ENCODE peak calls at places on chromosomes 3 and 15, in seven cellular contexts. R is uterus; Q is pancreas; B is stimulated activated CD4-positive, alpha-beta T cell treated with anti-CD3 and anti-CD28 coated beads, TNF-alpha, amount 100 ng/mL, for 24 hours; C is lower lobe of right lung; E is MCF 10A; I is NCI-H1436. G is an unnamed sample.

GRCh38 chr3:38738630-38739395 is 77.2 kb downstream of the SCN10A start:
- DNase-seq in R (no peak), E (peak), B (no peak), I (no peak), C (no peak), Q (no peak), G (no peak)

GRCh38 chr3:38084969-38085942 is 46.2 kb downstream of the DLEC1 start:
- DNase-seq in Q (no peak), I (no peak), R (no peak), C (no peak), B (no peak), E (peak), G (no peak)

GRCh38 chr3:67357610-67358458 is 296.6 kb downstream of the SUCLG2 start:
- DNase-seq in I (peak), Q (no peak), C (no peak), R (no peak), E (peak), B (no peak), G (no peak)

GRCh38 chr3:45507820-45508317 is 86.7 kb upstream of the LIMD1 start:
- DNase-seq in R (no peak), Q (no peak), I (no peak), E (no peak), B (no peak), C (no peak), G (no peak)

GRCh38 chr3:156816091-156816793 is 9.9 kb upstream of the LEKR1 start:
- DNase-seq in I (no peak), C (peak), B (no peak), R (peak), Q (peak), E (peak), G (peak)

GRCh38 chr3:43995929-43996378 is 245.7 kb upstream of the TOPAZ1 start:
- DNase-seq in E (no peak), C (no peak), B (no peak), Q (no peak), I (no peak), R (no peak), G (no peak)

GRCh38 chr3:40741729-40742128 is 217.0 kb downstream of the ZNF621 start:
- DNase-seq in R (peak), I (no peak), E (peak), Q (no peak), C (no peak), B (no peak), G (no peak)

GRCh38 chr3:70065666-70066253 is 66.2 kb downstream of the SAMMSON start:
- DNase-seq in C (no peak), E (peak), I (no peak), B (no peak), R (no peak), Q (no peak), G (no peak)

GRCh38 chr15:66722757-66723540 is 20.9 kb downstream of the SMAD6 start:
- DNase-seq in Q (peak), C (no peak), E (no peak), R (no peak), I (no peak), B (no peak), G (no peak)

GRCh38 chr3:14587733-14588360 is 47.7 kb upstream of the GRIP2 start:
- DNase-seq in E (peak), C (no peak), I (no peak), B (no peak), Q (no peak), R (no peak), G (no peak)

GRCh38 chr3:161212892-161213291 is 8.2 kb upstream of the NMD3 start:
- DNase-seq in C (no peak), Q (no peak), B (no peak), R (no peak), E (no peak), I (no peak), G (no peak)

GRCh38 chr3:33438871-33439270 is 1.3 kb downstream of the UBP1 start:
- DNase-seq in R (no peak), E (peak), I (no peak), Q (no peak), B (no peak), C (no peak), G (no peak)

GRCh38 chr3:131995936-131996335 is 38.9 kb downstream of the CPNE4 start:
- DNase-seq in B (no peak), R (no peak), I (no peak), Q (no peak), E (no peak), C (no peak), G (no peak)

GRCh38 chr3:157533298-157533870 is 30.2 kb upstream of the VEPH1 start:
- DNase-seq in B (no peak), I (no peak), Q (no peak), C (no peak), E (peak), R (no peak), G (no peak)

GRCh38 chr3:193688845-193689714 is 96.1 kb downstream of the OPA1 start:
- DNase-seq in Q (no peak), B (no peak), I (no peak), C (no peak), E (no peak), R (no peak), G (no peak)

GRCh38 chr15:67173786-67174185 is 80.7 kb downstream of the AAGAB start:
- DNase-seq in C (no peak), R (no peak), E (no peak), Q (no peak), B (no peak), I (no peak), G (no peak)

GRCh38 chr15:93052090-93052892 is 36.7 kb downstream of the RGMA start:
- DNase-seq in R (no peak), Q (no peak), I (no peak), C (no peak), B (no peak), E (no peak), G (no peak)

GRCh38 chr3:197302696-197303341 is 4.4 kb upstream of the DLG1 start:
- DNase-seq in B (no peak), Q (no peak), E (no peak), C (no peak), R (no peak), I (no peak), G (no peak)

GRCh38 chr3:76097588-76097975 is 312.2 kb upstream of the ZNF717 start:
- DNase-seq in R (no peak), E (no peak), I (no peak), C (no peak), Q (no peak), B (no peak), G (no peak)

GRCh38 chr3:49553320-49553689 is 972 bp upstream of the BSN start:
- DNase-seq in B (no peak), I (no peak), E (peak), R (no peak), C (no peak), Q (no peak), G (no peak)

GRCh38 chr15:80367094-80367493 is 37.1 kb upstream of the ARNT2 start:
- DNase-seq in Q (no peak), I (no peak), B (no peak), R (no peak), E (peak), C (no peak), G (no peak)

GRCh38 chr3:177333535-177334495 is 136.5 kb upstream of the TBL1XR1 start:
- DNase-seq in R (no peak), C (peak), I (no peak), Q (no peak), E (no peak), B (no peak), G (no peak)

GRCh38 chr15:31025996-31026395 is 34.6 kb upstream of the MTMR10 start:
- DNase-seq in I (no peak), R (no peak), Q (no peak), C (no peak), B (no peak), E (no peak), G (no peak)

GRCh38 chr3:31116651-31117050 is 222.2 kb upstream of the GADL1 start:
- DNase-seq in I (no peak), C (no peak), B (no peak), Q (no peak), R (no peak), E (no peak), G (no peak)

GRCh38 chr3:128307029-128307633 is 153.8 kb downstream of the EEFSEC start:
- DNase-seq in E (no peak), B (no peak), R (no peak), Q (no peak), C (no peak), I (no peak), G (peak)

G was measured in ureter.